ENCODE peak calls at places on chromosomes 1 and 21, in nine cellular contexts. N is tibial nerve; S is ovary; M is cardiac muscle cell; I is PC-3; F is left lung; U is left ventricle myocardium inferior; E is CD8-positive, alpha-beta T cell; Z is aorta. O is an unnamed sample. For H3K4me1, the result is how much of the 10 kb centered on the place peaks cover.

GRCh38 chr21:20720623-20721022 is 277.6 kb upstream of the NCAM2 start:
- DNase-seq in U (no peak), M (peak), Z (no peak), S (no peak), E (no peak), F (no peak), I (peak), N (no peak), O (no peak)

GRCh38 chr1:50658421-50659076 is 235.3 kb upstream of the DMRTA2 start:
- DNase-seq in N (no peak), M (peak), U (no peak), S (no peak), I (no peak), Z (no peak), E (no peak), F (no peak), O (no peak)

GRCh38 chr1:192635939-192636338 is at the start of gene RGS13:
- DNase-seq in Z (no peak), E (no peak), I (no peak), F (no peak), U (no peak), S (no peak), M (no peak), N (no peak), O (no peak)

GRCh38 chr1:31834501-31834900 is 18.7 kb upstream of the SPOCD1 start:
- DNase-seq in E (no peak), S (no peak), U (no peak), F (no peak), Z (no peak), M (no peak), I (no peak), N (no peak), O (no peak)

GRCh38 chr1:111030590-111030989 is 66.9 kb upstream of the LRIF1 start:
- DNase-seq in U (no peak), N (peak), E (peak), I (peak), M (peak), F (no peak), S (no peak), Z (no peak), O (peak)

GRCh38 chr21:46304955-46305354 is 18.7 kb downstream of the C21orf58 start:
- DNase-seq in U (no peak), F (no peak), I (no peak), N (no peak), E (no peak), Z (no peak), S (no peak), M (no peak), O (no peak)

GRCh38 chr1:167489581-167490340 is 28.6 kb downstream of the CD247 start:
- DNase-seq in U (no peak), E (no peak), I (no peak), M (no peak), Z (no peak), S (no peak), N (no peak), F (no peak), O (no peak)

GRCh38 chr1:178723541-178723940 is 1.5 kb upstream of the RALGPS2 start:
- DNase-seq in I (no peak), Z (no peak), F (no peak), N (no peak), U (no peak), S (no peak), M (peak), E (no peak), O (no peak)

GRCh38 chr1:87720561-87720960 is 391.9 kb downstream of the LMO4 start:
- DNase-seq in N (no peak), I (no peak), F (no peak), U (no peak), M (no peak), E (no peak), S (no peak), Z (no peak), O (no peak)

GRCh38 chr1:117147856-117148588 is 26.5 kb upstream of the TRIM45 start:
- DNase-seq in Z (no peak), F (no peak), M (peak), E (no peak), U (no peak), I (peak), N (no peak), S (no peak), O (no peak)

GRCh38 chr1:45543599-45544417 is 6.8 kb upstream of the AKR1A1 start:
- DNase-seq in I (no peak), E (peak), F (peak), Z (peak), U (peak), M (peak), S (no peak), N (peak), O (peak)

GRCh38 chr21:38219049-38219628 is 37.7 kb upstream of the KCNJ15 start:
- DNase-seq in Z (peak), U (peak), S (peak), E (peak), N (peak), M (peak), F (peak), I (peak), O (peak)

GRCh38 chr1:95201905-95202304 is 32.1 kb upstream of the RWDD3 start:
- DNase-seq in N (no peak), U (no peak), E (no peak), I (no peak), Z (no peak), S (no peak), F (no peak), M (no peak), O (no peak)

GRCh38 chr1:202694354-202694753 is 15.9 kb downstream of the SYT2 start:
- DNase-seq in Z (no peak), S (no peak), N (no peak), U (no peak), I (no peak), M (no peak), E (no peak), F (no peak), O (no peak)

GRCh38 chr1:63740432-63740831 is 33.4 kb upstream of the ROR1 start:
- DNase-seq in E (no peak), F (no peak), S (no peak), I (no peak), Z (no peak), M (no peak), N (no peak), U (no peak), O (no peak)

GRCh38 chr1:5887436-5888290 is 104.6 kb downstream of the NPHP4 start:
- DNase-seq in M (no peak), U (no peak), F (no peak), E (no peak), S (no peak), N (no peak), Z (no peak), I (no peak), O (no peak)

GRCh38 chr1:115793162-115793561 is 24.6 kb upstream of the CASQ2 start:
- DNase-seq in U (no peak), M (no peak), F (no peak), E (no peak), Z (no peak), N (no peak), I (no peak), S (no peak), O (no peak)

GRCh38 chr1:182633657-182634281 is 29.6 kb upstream of the RGS16 start:
- DNase-seq in N (no peak), E (no peak), F (no peak), I (no peak), U (no peak), Z (no peak), S (no peak), M (no peak), O (no peak)

GRCh38 chr1:108817811-108818210 is 39.1 kb downstream of the AKNAD1 start:
- DNase-seq in E (no peak), N (no peak), M (no peak), S (no peak), I (no peak), F (no peak), U (no peak), Z (no peak), O (no peak)

GRCh38 chr1:248618878-248619277 is 16.0 kb downstream of the OR2T11 start:
- DNase-seq in S (peak), F (peak), N (peak), M (peak), Z (peak), E (peak), U (peak), I (peak), O (peak)

GRCh38 chr1:221839794-221840395 is 98.0 kb upstream of the DUSP10 start:
- DNase-seq in Z (peak), F (peak), U (peak), I (peak), M (peak), E (peak), N (peak), S (no peak), O (peak)

GRCh38 chr1:90840323-90840722 is 123.2 kb upstream of the BARHL2 start:
- DNase-seq in S (no peak), N (no peak), U (no peak), I (no peak), F (no peak), M (no peak), E (no peak), Z (no peak), O (no peak)

GRCh38 chr1:29974345-29974744 is 738.0 kb downstream of the PTPRU start:
- DNase-seq in S (no peak), M (peak), E (no peak), N (no peak), F (no peak), I (peak), U (no peak), Z (no peak), O (no peak)
- H3K4me3 ChIP-seq in S (no peak), M (no peak), E (no peak), N (no peak), F (no peak), I (no peak), U (no peak), Z (no peak), O (no peak)

GRCh38 chr1:84345220-84345619 is 43.7 kb downstream of the SAMD13 start:
- DNase-seq in E (no peak), I (no peak), Z (no peak), N (no peak), F (no peak), S (no peak), U (no peak), M (peak), O (no peak)
- H3K4me1 ChIP-seq in E (under half), I (under half), Z (under half), N (under half), F (under half), S (under half), U (under half), M (under half), O (under half)

GRCh38 chr1:19363526-19364152 is 51.5 kb downstream of the SLC66A1 start:
- DNase-seq in I (no peak), M (no peak), U (no peak), F (no peak), E (no peak), N (no peak), S (no peak), Z (no peak), O (peak)

GRCh38 chr1:19359357-19359756 is 47.2 kb downstream of the SLC66A1 start:
- DNase-seq in E (no peak), Z (peak), M (no peak), U (no peak), I (no peak), S (no peak), F (no peak), N (no peak), O (no peak)

GRCh38 chr1:19357299-19357698 is 45.2 kb downstream of the SLC66A1 start:
- DNase-seq in M (no peak), E (no peak), S (no peak), N (no peak), Z (peak), F (no peak), U (no peak), I (no peak), O (no peak)

GRCh38 chr1:19361231-19362147 is 49.4 kb downstream of the SLC66A1 start:
- DNase-seq in E (no peak), Z (no peak), U (no peak), N (no peak), F (no peak), I (peak), S (no peak), M (no peak), O (no peak)

GRCh38 chr1:19360026-19360813 is 48.1 kb downstream of the SLC66A1 start:
- DNase-seq in N (no peak), S (no peak), Z (no peak), I (no peak), U (no peak), E (no peak), M (no peak), F (no peak), O (no peak)
- H3K4me3 ChIP-seq in N (no peak), S (no peak), Z (no peak), I (no peak), U (no peak), E (no peak), M (no peak), F (no peak), O (no peak)

GRCh38 chr1:16386454-16387113 is 19.5 kb downstream of the SZRD1 start:
- DNase-seq in F (no peak), E (no peak), N (no peak), Z (no peak), S (no peak), U (no peak), M (peak), I (peak), O (peak)
- H3K4me1 ChIP-seq in F (half or more), E (half or more), N (under half), Z (under half), S (under half), U (half or more), M (under half), I (under half), O (under half)

DNA sequence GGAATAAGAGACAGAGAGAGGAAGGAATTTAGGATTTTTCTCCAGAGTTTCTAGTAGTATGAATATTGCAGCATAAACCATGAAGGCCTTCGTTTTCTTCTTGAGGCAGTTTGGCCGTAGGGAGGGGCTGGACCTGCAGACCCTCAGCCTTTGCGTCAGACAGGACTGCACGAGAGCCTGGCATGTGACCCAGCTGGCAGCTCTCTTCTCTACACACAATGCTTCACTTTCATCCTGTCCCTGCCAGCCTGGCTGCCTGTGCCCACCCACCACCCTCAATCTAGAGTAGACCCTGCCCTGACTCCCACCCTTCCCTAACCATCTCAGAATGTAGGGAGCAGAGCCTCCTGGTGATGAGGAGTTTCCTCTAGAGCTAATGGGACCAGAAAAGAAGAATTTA is 1.6 kb downstream of the CA14 start:
- DNase-seq in S (peak), N (no peak), F (peak), U (no peak), M (no peak), I (no peak), E (no peak), Z (no peak), O (no peak)
- H3K4me3 ChIP-seq in S (no peak), N (no peak), F (no peak), U (peak), M (peak), I (no peak), E (no peak), Z (no peak), O (no peak)

GRCh38 chr21:33901421-33902288 is 13.9 kb downstream of the ATP5PO start:
- DNase-seq in Z (no peak), N (peak), I (peak), M (peak), U (no peak), S (no peak), F (no peak), E (no peak), O (peak)
- H3K4me1 ChIP-seq in Z (under half), N (under half), I (under half), M (under half), U (under half), S (under half), F (under half), E (under half), O (under half)

DNA sequence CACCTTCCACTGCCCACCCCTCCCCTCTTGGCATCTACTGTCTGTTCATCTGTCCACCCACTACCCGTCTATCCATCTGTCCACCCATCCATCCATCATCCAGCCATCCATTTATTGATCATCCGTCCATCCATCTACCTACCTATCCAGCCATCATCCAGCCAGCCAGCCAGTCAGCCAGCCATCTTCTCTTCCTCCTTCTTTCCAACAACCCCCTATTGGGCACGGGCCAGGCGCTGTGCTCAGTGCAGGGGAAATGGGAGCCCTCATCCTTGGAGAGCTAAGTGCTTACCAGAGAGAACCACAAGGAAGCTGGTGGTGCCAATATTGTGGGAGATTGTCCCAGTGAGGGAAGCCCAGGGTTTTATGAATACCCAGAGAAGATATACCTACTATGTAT is 51.7 kb upstream of the TMEM51 start:
- DNase-seq in Z (no peak), F (no peak), N (no peak), S (no peak), M (no peak), E (no peak), U (no peak), I (no peak), O (no peak)
- H3K4me3 ChIP-seq in Z (no peak), F (no peak), N (no peak), S (no peak), M (no peak), E (no peak), U (no peak), I (no peak), O (no peak)

GRCh38 chr1:17630048-17630830 is 90.7 kb downstream of the ARHGEF10L start:
- DNase-seq in S (no peak), U (peak), Z (peak), F (peak), N (peak), I (no peak), M (peak), E (no peak), O (peak)
- H3K4me1 ChIP-seq in S (under half), U (under half), Z (under half), F (half or more), N (under half), I (under half), M (under half), E (under half), O (under half)